ENCODE peak calls at places on chromosomes 13 and 19, in eight cellular contexts. R is stimulated activated CD8-positive, alpha-beta memory T cell treated with anti-CD3 and anti-CD28 coated beads, Interleukin-12 subunit alpha, Interleukin-12 subunit beta, amount 100 ng/mL, for 4 hours; M is stimulated activated CD4-positive, alpha-beta T cell treated with anti-CD3 and anti-CD28 coated beads, Interleukin-4, amount 100 ng/mL, for 24 hours; C is natural killer cell; X is esophagus muscularis mucosa; F is RCC 7860; P is cardiac fibroblast; E is activated CD4-positive, alpha-beta T cell treated with anti-CD3 and anti-CD28 coated beads, Interleukin-2, amount 50 U/mL, for 1 hour. N is an unnamed sample.

GRCh38 chr19:22517496-22518411 is 95.6 kb upstream of the ZNF98 start:
- DNase-seq in R (no peak), M (no peak), C (no peak), X (no peak), F (no peak), P (no peak), E (no peak), N (peak; percentile 79)

GRCh38 chr13:24263652-24264051 is 45.7 kb upstream of the C1QTNF9 start:
- DNase-seq in R (no peak), M (no peak), C (no peak), X (no peak), F (no peak), P (peak; percentile 61), E (no peak), N (no peak)

GRCh38 chr19:40366697-40367561 is 18.4 kb downstream of the PLD3 start:
- DNase-seq in R (no peak), M (no peak), C (no peak), X (no peak), F (no peak), P (peak; percentile 26), E (no peak), N (no peak)

GRCh38 chr13:47256618-47257017 is 359.8 kb upstream of the HTR2A start:
- DNase-seq in R (no peak), M (no peak), C (no peak), X (no peak), F (no peak), P (peak; percentile 75), E (no peak), N (no peak)

GRCh38 chr19:3345850-3346460 is 20.4 kb upstream of the NFIC start:
- DNase-seq in R (no peak), M (no peak), C (no peak), X (no peak), F (no peak), P (no peak), E (no peak), N (no peak)

GRCh38 chr13:44744880-44745633 is 168.9 kb upstream of the TSC22D1 start:
- DNase-seq in R (no peak), M (no peak), C (no peak), X (no peak), F (no peak), P (no peak), E (no peak), N (no peak)

GRCh38 chr19:56577719-56578602 is 10.7 kb downstream of the ZNF470 start:
- DNase-seq in R (no peak), M (no peak), C (no peak), X (no peak), F (no peak), P (no peak), E (no peak), N (no peak)

GRCh38 chr13:42345367-42345766 is 73.4 kb downstream of the AKAP11 start:
- DNase-seq in R (no peak), M (no peak), C (no peak), X (peak; percentile 19), F (no peak), P (no peak), E (no peak), N (no peak)

GRCh38 chr13:112806761-112807652 is 117.2 kb downstream of the ATP11A start:
- DNase-seq in R (no peak), M (no peak), C (no peak), X (no peak), F (no peak), P (no peak), E (no peak), N (peak; percentile 60)

GRCh38 chr13:49791214-49791752 is 1.2 kb downstream of the KPNA3 start:
- DNase-seq in R (no peak), M (peak; percentile 5), C (no peak), X (no peak), F (no peak), P (peak; percentile 50), E (no peak), N (no peak)

GRCh38 chr13:94860981-94861407 is 148.6 kb upstream of the SOX21 start:
- DNase-seq in R (no peak), M (no peak), C (no peak), X (no peak), F (no peak), P (peak; percentile 22), E (no peak), N (no peak)

N was measured in vagina.